ENCODE peak calls at places on chromosomes 11 and 22, in four cellular contexts. K is HepG2, A is K562, O is GM12878. J is an unnamed sample.

GRCh38 chr22:22047266-22047665 is 64.7 kb upstream of the TOP3B start:
- DNase-seq in K (no peak), A (no peak), O (no peak), J (no peak)

GRCh38 chr11:10490398-10491232 is 35.6 kb downstream of the AMPD3 start:
- DNase-seq in A (peak; percentile 93), K (peak; percentile 68), O (no peak), J (no peak)

GRCh38 chr11:132838621-132839020 is 693.7 kb downstream of the OPCML start:
- DNase-seq in K (no peak), A (no peak), O (no peak), J (no peak)

GRCh38 chr11:111923951-111924350 is 5.2 kb downstream of the C11orf52 start:
- DNase-seq in A (no peak), K (no peak), O (no peak), J (no peak)

GRCh38 chr11:65047581-65048422 is 6.8 kb downstream of the SAC3D1 start:
- DNase-seq in A (no peak), K (no peak), O (no peak), J (peak; percentile 47)

GRCh38 chr11:34252651-34253050 is 105.2 kb downstream of the ABTB2 start:
- DNase-seq in O (no peak), K (no peak), A (no peak), J (no peak)

GRCh38 chr22:23302171-23303002 is 122.1 kb downstream of the BCR start:
- DNase-seq in K (no peak), O (no peak), A (peak; percentile 44), J (no peak)

GRCh38 chr22:17855891-17856290 is 81.6 kb upstream of the BID start:
- DNase-seq in A (no peak), K (no peak), O (no peak), J (no peak)

GRCh38 chr11:133934599-133935550 is 21.9 kb downstream of the IGSF9B start:
- DNase-seq in O (no peak), K (peak; percentile 38), A (peak; percentile 57), J (no peak)

GRCh38 chr11:80379620-80380278 is 938.9 kb upstream of the TENM4 start:
- DNase-seq in O (no peak), K (no peak), A (no peak), J (no peak)

GRCh38 chr11:74142624-74143023 is 28.2 kb downstream of the C2CD3 start:
- DNase-seq in O (no peak), A (no peak), K (no peak), J (no peak)

GRCh38 chr11:123797065-123797940 is 8.8 kb downstream of the OR6M1 start:
- DNase-seq in O (no peak), K (no peak), A (peak; percentile 11), J (no peak)

GRCh38 chr11:32390712-32391111 is 44.6 kb downstream of the WT1 start:
- DNase-seq in A (no peak), O (no peak), K (no peak), J (no peak)

GRCh38 chr11:104663190-104664140 is 234.8 kb downstream of the CASP12 start:
- DNase-seq in K (no peak), A (no peak), O (no peak), J (no peak)

GRCh38 chr11:86916330-86916729 is 38.9 kb downstream of the FZD4 start:
- DNase-seq in K (no peak), A (no peak), O (no peak), J (no peak)

GRCh38 chr11:62957147-62957546 is 27.6 kb downstream of the SLC22A6 start:
- DNase-seq in A (no peak), O (no peak), K (no peak), J (no peak)

GRCh38 chr11:67119577-67120391 is 721 bp downstream of the KDM2A start:
- DNase-seq in A (peak; percentile 41), K (no peak), O (no peak), J (peak; percentile 22)

GRCh38 chr22:43566021-43566420 is 154.2 kb downstream of the MPPED1 start:
- DNase-seq in O (no peak), A (no peak), K (no peak), J (no peak)

GRCh38 chr11:1150769-1151365 is 6.9 kb upstream of the MUC5AC start:
- DNase-seq in O (no peak), A (no peak), K (no peak), J (no peak)

GRCh38 chr11:1401656-1402221 is 12.0 kb downstream of the BRSK2 start:
- DNase-seq in O (no peak), A (peak; percentile 71), K (peak; percentile 30), J (peak; percentile 85)

GRCh38 chr22:41528938-41529561 is 15.2 kb downstream of the POLR3H start:
- DNase-seq in K (peak; percentile 55), O (no peak), A (no peak), J (no peak)

GRCh38 chr11:69646493-69647201 is 5.7 kb downstream of the CCND1 start:
- DNase-seq in K (no peak), A (no peak), O (no peak), J (no peak)

GRCh38 chr11:38315151-38315550 is 1717.1 kb upstream of the RAG2 start:
- DNase-seq in O (no peak), K (no peak), A (no peak), J (no peak)

GRCh38 chr22:19719488-19720021 is 3.8 kb upstream of the GP1BB start:
- DNase-seq in A (no peak), O (no peak), K (no peak), J (no peak)

GRCh38 chr11:32960553-32961164 is 55.0 kb upstream of the DEPDC7 start:
- DNase-seq in A (peak; percentile 55), K (peak; percentile 52), O (peak; percentile 21), J (no peak)

GRCh38 chr11:28105869-28106268 is 2.1 kb downstream of the KIF18A start:
- DNase-seq in O (no peak), K (no peak), A (no peak), J (no peak)
- TF ChIP-seq TCF7 in O (no peak), K (no peak), A (no peak), J (no peak)

GRCh38 chr22:49129736-49130135 is 697.9 kb downstream of the BRD1 start:
- DNase-seq in O (no peak), A (no peak), K (no peak), J (no peak)
- TF ChIP-seq ESRRA in O (no peak), A (no peak), K (no peak), J (no peak)

DNA sequence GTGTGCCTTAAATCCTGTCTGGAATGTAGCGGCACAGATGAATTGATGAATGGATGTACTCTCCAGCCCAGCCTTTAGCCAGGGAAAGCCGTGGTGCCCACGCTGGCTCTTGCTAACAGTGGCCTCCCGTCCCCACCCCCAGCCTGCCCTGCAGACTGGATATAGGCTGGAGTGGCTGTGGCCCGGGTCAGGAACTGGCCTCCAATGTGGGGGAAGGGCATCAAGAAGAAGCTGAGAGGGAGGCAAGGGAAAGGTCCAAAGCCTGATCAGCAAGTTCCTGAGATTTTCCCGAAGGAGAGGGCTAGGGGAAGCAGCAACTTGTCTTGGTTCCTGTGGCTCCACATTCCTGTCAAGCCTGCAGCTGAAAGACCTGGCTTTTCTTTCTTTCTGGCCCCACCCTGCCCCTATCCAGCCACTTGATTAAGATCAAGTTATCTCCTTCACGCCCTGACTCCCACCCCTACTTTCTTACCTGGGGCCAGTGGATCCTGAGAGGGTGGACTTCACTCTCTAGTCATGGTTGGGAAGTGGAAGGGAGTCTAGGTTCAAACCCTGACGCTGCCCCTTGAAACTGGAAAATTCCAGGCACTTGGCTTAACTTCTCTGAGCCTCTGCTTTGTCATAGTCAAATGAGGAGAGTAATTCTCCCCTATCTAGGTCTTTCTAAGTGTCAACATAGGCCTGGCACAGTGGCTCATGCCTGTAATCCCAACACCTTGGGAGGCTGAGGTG is 11.0 kb upstream of the MICALL1 start:
- DNase-seq in O (no peak), K (no peak), A (no peak), J (peak; percentile 41)
- TF ChIP-seq TCF7 in O (no peak), K (no peak), A (no peak), J (no peak)

GRCh38 chr11:75673977-75674582 is 5.2 kb upstream of the MAP6 start:
- DNase-seq in K (peak; percentile 15), O (no peak), A (peak; percentile 73), J (no peak)
- TF ChIP-seq ESRRA in K (no peak), O (no peak), A (no peak), J (no peak)

DNA sequence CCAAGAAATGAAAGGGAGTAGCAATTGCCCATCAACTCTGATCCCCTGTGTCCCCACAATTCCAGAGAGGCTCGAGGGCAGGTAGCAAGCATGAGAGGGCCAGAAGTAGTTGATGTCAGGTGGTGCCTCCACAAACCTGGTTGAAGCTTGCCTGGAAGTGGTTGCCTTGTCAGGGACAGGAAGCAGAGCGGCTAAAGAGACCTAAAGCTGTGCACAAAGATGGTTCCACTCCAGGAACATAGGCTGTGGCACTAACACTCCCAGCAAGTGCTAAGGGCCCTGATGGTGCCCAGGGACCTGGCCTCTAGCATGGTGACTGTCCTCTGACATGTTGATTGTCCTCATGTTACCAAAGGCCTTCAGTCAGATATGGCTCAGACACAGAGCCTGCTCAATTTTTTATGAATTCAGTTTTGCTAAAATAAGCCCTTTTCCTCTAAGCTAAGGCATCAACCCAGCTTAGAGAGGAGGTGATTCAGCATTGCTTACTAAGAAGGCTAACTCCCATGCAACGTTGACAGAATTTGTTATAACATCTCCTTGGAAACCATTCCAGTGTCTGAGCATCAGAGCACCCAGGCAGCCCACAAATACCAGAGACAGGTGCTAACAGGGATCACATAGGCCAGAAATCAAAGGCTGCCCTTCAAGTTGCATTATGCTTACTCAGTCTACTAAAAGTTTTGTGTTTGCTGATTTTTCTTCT is 196.3 kb upstream of the ARHGAP20 start:
- DNase-seq in A (no peak), O (no peak), K (no peak), J (no peak)
- TF ChIP-seq TCF7 in A (no peak), O (no peak), K (no peak), J (no peak)

DNA sequence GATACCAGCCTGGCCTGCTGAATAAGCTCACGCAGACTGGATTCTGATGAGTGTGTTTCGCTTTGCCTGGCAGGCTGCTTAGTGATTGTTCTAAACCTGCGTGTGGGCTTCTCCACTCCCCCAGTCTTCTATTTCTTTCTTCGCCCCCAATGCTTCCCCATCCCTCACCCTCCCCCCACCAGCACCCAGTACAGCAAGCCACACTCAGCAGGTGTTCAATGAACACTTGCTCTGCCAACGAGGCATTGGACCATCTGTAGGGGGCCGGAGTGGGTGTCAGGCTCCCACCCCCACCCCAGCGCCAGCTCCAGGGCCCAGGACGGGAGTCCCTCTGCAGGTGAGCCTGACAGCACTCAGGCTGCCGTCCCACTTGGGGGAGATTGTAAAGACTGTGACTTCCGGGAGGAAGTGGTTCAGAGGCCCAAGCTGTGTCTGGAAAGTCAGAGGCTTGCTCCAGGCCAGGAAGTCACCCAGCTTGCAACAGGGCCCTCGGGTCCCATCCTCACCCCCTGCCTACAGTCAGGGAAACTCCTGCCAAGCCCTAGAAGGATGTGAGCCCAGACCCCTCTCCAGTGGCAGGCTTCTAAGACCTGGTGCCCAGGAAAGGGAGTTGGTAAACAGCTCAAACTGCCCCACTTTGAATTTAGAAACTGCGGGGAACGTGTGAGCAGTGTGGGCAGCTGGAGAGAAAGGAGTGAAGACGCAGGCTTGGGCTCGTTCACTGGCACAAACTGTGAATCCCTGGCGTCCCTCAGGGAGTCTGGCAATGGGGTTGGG is 66.3 kb upstream of the PRDM11 start:
- DNase-seq in O (no peak), A (no peak), K (no peak), J (no peak)
- TF ChIP-seq ESRRA in O (no peak), A (no peak), K (no peak), J (no peak)